ENCODE peak calls at places on chromosomes 3 and 15, in eight cellular contexts. One of them, this sample, is unnamed.

GRCh38 chr3:147404000-147404799 is 2.1 kb downstream of the ZIC4 start:
- DNase-seq in aorta: no peak
- DNase-seq in activated T-cell treated with anti-CD3 and anti-CD28 coated beads, Interleukin-2, amount 50 U/mL, for 1 hour: no peak
- DNase-seq in nucleus accumbens: no peak
- DNase-seq in stromal cell of bone marrow: no peak
- DNase-seq in progenitor cell of endocrine pancreas: no peak
- DNase-seq in hepatocyte: no peak
- DNase-seq in neural crest cell: no peak
- DNase-seq in this sample: no peak

GRCh38 chr3:150757364-150757763 is 5.6 kb downstream of the SIAH2 start:
- DNase-seq in aorta: no peak
- DNase-seq in activated T-cell treated with anti-CD3 and anti-CD28 coated beads, Interleukin-2, amount 50 U/mL, for 1 hour: no peak
- DNase-seq in nucleus accumbens: no peak
- DNase-seq in stromal cell of bone marrow: no peak
- DNase-seq in progenitor cell of endocrine pancreas: no peak
- DNase-seq in hepatocyte: no peak
- DNase-seq in neural crest cell: no peak
- DNase-seq in this sample: no peak

GRCh38 chr3:85781806-85782205 is 823.0 kb downstream of the CADM2 start:
- DNase-seq in aorta: no peak
- DNase-seq in activated T-cell treated with anti-CD3 and anti-CD28 coated beads, Interleukin-2, amount 50 U/mL, for 1 hour: no peak
- DNase-seq in nucleus accumbens: no peak
- DNase-seq in stromal cell of bone marrow: no peak
- DNase-seq in progenitor cell of endocrine pancreas: no peak
- DNase-seq in hepatocyte: no peak
- DNase-seq in neural crest cell: no peak
- DNase-seq in this sample: no peak

GRCh38 chr15:75809986-75810750 is 33.1 kb upstream of the UBE2Q2 start:
- DNase-seq in aorta: no peak
- DNase-seq in activated T-cell treated with anti-CD3 and anti-CD28 coated beads, Interleukin-2, amount 50 U/mL, for 1 hour: no peak
- DNase-seq in nucleus accumbens: no peak
- DNase-seq in stromal cell of bone marrow: no peak
- DNase-seq in progenitor cell of endocrine pancreas: no peak
- DNase-seq in hepatocyte: peak
- DNase-seq in neural crest cell: no peak
- DNase-seq in this sample: no peak

GRCh38 chr3:16825617-16826204 is 59.0 kb upstream of the PLCL2 start:
- DNase-seq in aorta: no peak
- DNase-seq in activated T-cell treated with anti-CD3 and anti-CD28 coated beads, Interleukin-2, amount 50 U/mL, for 1 hour: no peak
- DNase-seq in nucleus accumbens: no peak
- DNase-seq in stromal cell of bone marrow: no peak
- DNase-seq in progenitor cell of endocrine pancreas: no peak
- DNase-seq in hepatocyte: no peak
- DNase-seq in neural crest cell: no peak
- DNase-seq in this sample: no peak

GRCh38 chr3:72746412-72747411 is 101.5 kb downstream of the SHQ1 start:
- DNase-seq in aorta: no peak
- DNase-seq in activated T-cell treated with anti-CD3 and anti-CD28 coated beads, Interleukin-2, amount 50 U/mL, for 1 hour: no peak
- DNase-seq in nucleus accumbens: no peak
- DNase-seq in stromal cell of bone marrow: no peak
- DNase-seq in progenitor cell of endocrine pancreas: no peak
- DNase-seq in hepatocyte: no peak
- DNase-seq in neural crest cell: no peak
- DNase-seq in this sample: no peak

GRCh38 chr15:40942337-40942854 is 10.9 kb upstream of the CHAC1 start:
- DNase-seq in aorta: no peak
- DNase-seq in activated T-cell treated with anti-CD3 and anti-CD28 coated beads, Interleukin-2, amount 50 U/mL, for 1 hour: no peak
- DNase-seq in nucleus accumbens: no peak
- DNase-seq in stromal cell of bone marrow: no peak
- DNase-seq in progenitor cell of endocrine pancreas: no peak
- DNase-seq in hepatocyte: no peak
- DNase-seq in neural crest cell: no peak
- DNase-seq in this sample: no peak

GRCh38 chr3:169666501-169667379 is 3.2 kb upstream of the MECOM start:
- DNase-seq in aorta: no peak
- DNase-seq in activated T-cell treated with anti-CD3 and anti-CD28 coated beads, Interleukin-2, amount 50 U/mL, for 1 hour: no peak
- DNase-seq in nucleus accumbens: no peak
- DNase-seq in stromal cell of bone marrow: no peak
- DNase-seq in progenitor cell of endocrine pancreas: peak
- DNase-seq in hepatocyte: no peak
- DNase-seq in neural crest cell: no peak
- DNase-seq in this sample: no peak

GRCh38 chr15:43518073-43518761 is 809 bp downstream of the MAP1A start:
- DNase-seq in aorta: no peak
- DNase-seq in activated T-cell treated with anti-CD3 and anti-CD28 coated beads, Interleukin-2, amount 50 U/mL, for 1 hour: no peak
- DNase-seq in nucleus accumbens: peak
- DNase-seq in stromal cell of bone marrow: no peak
- DNase-seq in progenitor cell of endocrine pancreas: no peak
- DNase-seq in hepatocyte: peak
- DNase-seq in neural crest cell: peak
- DNase-seq in this sample: no peak

GRCh38 chr3:43892535-43892934 is 201.8 kb downstream of the ABHD5 start:
- DNase-seq in aorta: no peak
- DNase-seq in activated T-cell treated with anti-CD3 and anti-CD28 coated beads, Interleukin-2, amount 50 U/mL, for 1 hour: no peak
- DNase-seq in nucleus accumbens: no peak
- DNase-seq in stromal cell of bone marrow: no peak
- DNase-seq in progenitor cell of endocrine pancreas: no peak
- DNase-seq in hepatocyte: no peak
- DNase-seq in neural crest cell: no peak
- DNase-seq in this sample: no peak

GRCh38 chr3:61908344-61908743 is 347.0 kb downstream of the PTPRG start:
- DNase-seq in aorta: no peak
- DNase-seq in activated T-cell treated with anti-CD3 and anti-CD28 coated beads, Interleukin-2, amount 50 U/mL, for 1 hour: no peak
- DNase-seq in nucleus accumbens: no peak
- DNase-seq in stromal cell of bone marrow: peak
- DNase-seq in progenitor cell of endocrine pancreas: no peak
- DNase-seq in hepatocyte: no peak
- DNase-seq in neural crest cell: no peak
- DNase-seq in this sample: peak

GRCh38 chr15:25181290-25182097 is 226.7 kb downstream of the SNRPN start:
- DNase-seq in aorta: peak
- DNase-seq in activated T-cell treated with anti-CD3 and anti-CD28 coated beads, Interleukin-2, amount 50 U/mL, for 1 hour: peak
- DNase-seq in nucleus accumbens: no peak
- DNase-seq in stromal cell of bone marrow: no peak
- DNase-seq in progenitor cell of endocrine pancreas: peak
- DNase-seq in hepatocyte: no peak
- DNase-seq in neural crest cell: no peak
- DNase-seq in this sample: no peak

GRCh38 chr15:68228971-68229385 is 550 bp downstream of the CLN6 start:
- DNase-seq in aorta: no peak
- DNase-seq in activated T-cell treated with anti-CD3 and anti-CD28 coated beads, Interleukin-2, amount 50 U/mL, for 1 hour: no peak
- DNase-seq in nucleus accumbens: no peak
- DNase-seq in stromal cell of bone marrow: no peak
- DNase-seq in progenitor cell of endocrine pancreas: no peak
- DNase-seq in hepatocyte: peak
- DNase-seq in neural crest cell: no peak
- DNase-seq in this sample: no peak

GRCh38 chr15:88985547-88986393 is 72.6 kb upstream of the MFGE8 start:
- DNase-seq in aorta: no peak
- DNase-seq in activated T-cell treated with anti-CD3 and anti-CD28 coated beads, Interleukin-2, amount 50 U/mL, for 1 hour: no peak
- DNase-seq in nucleus accumbens: no peak
- DNase-seq in stromal cell of bone marrow: no peak
- DNase-seq in progenitor cell of endocrine pancreas: no peak
- DNase-seq in hepatocyte: peak
- DNase-seq in neural crest cell: no peak
- DNase-seq in this sample: no peak

GRCh38 chr15:68028137-68028771 is 25.9 kb upstream of the PIAS1 start:
- DNase-seq in aorta: no peak
- DNase-seq in activated T-cell treated with anti-CD3 and anti-CD28 coated beads, Interleukin-2, amount 50 U/mL, for 1 hour: no peak
- DNase-seq in nucleus accumbens: no peak
- DNase-seq in stromal cell of bone marrow: no peak
- DNase-seq in progenitor cell of endocrine pancreas: no peak
- DNase-seq in hepatocyte: no peak
- DNase-seq in neural crest cell: no peak
- DNase-seq in this sample: no peak

GRCh38 chr15:50563756-50564155 is 17.3 kb upstream of the USP50 start:
- DNase-seq in aorta: no peak
- DNase-seq in activated T-cell treated with anti-CD3 and anti-CD28 coated beads, Interleukin-2, amount 50 U/mL, for 1 hour: no peak
- DNase-seq in nucleus accumbens: no peak
- DNase-seq in stromal cell of bone marrow: no peak
- DNase-seq in progenitor cell of endocrine pancreas: no peak
- DNase-seq in hepatocyte: no peak
- DNase-seq in neural crest cell: no peak
- DNase-seq in this sample: no peak

GRCh38 chr3:139113231-139113749 is 68.6 kb upstream of the PRR23C start:
- DNase-seq in aorta: no peak
- DNase-seq in activated T-cell treated with anti-CD3 and anti-CD28 coated beads, Interleukin-2, amount 50 U/mL, for 1 hour: no peak
- DNase-seq in nucleus accumbens: no peak
- DNase-seq in stromal cell of bone marrow: no peak
- DNase-seq in progenitor cell of endocrine pancreas: no peak
- DNase-seq in hepatocyte: no peak
- DNase-seq in neural crest cell: no peak
- DNase-seq in this sample: no peak

GRCh38 chr15:85010472-85011209 is 29.0 kb downstream of the PDE8A start:
- DNase-seq in aorta: no peak
- DNase-seq in activated T-cell treated with anti-CD3 and anti-CD28 coated beads, Interleukin-2, amount 50 U/mL, for 1 hour: no peak
- DNase-seq in nucleus accumbens: no peak
- DNase-seq in stromal cell of bone marrow: peak
- DNase-seq in progenitor cell of endocrine pancreas: no peak
- DNase-seq in hepatocyte: peak
- DNase-seq in neural crest cell: no peak
- DNase-seq in this sample: no peak

GRCh38 chr3:152302521-152303021 is 33.8 kb downstream of the MBNL1 start:
- DNase-seq in aorta: peak
- DNase-seq in activated T-cell treated with anti-CD3 and anti-CD28 coated beads, Interleukin-2, amount 50 U/mL, for 1 hour: no peak
- DNase-seq in nucleus accumbens: no peak
- DNase-seq in stromal cell of bone marrow: peak
- DNase-seq in progenitor cell of endocrine pancreas: no peak
- DNase-seq in hepatocyte: peak
- DNase-seq in neural crest cell: no peak
- DNase-seq in this sample: peak

GRCh38 chr15:68644088-68644904 is 65.5 kb downstream of the CORO2B start:
- DNase-seq in aorta: no peak
- DNase-seq in activated T-cell treated with anti-CD3 and anti-CD28 coated beads, Interleukin-2, amount 50 U/mL, for 1 hour: no peak
- DNase-seq in nucleus accumbens: no peak
- DNase-seq in stromal cell of bone marrow: peak
- DNase-seq in progenitor cell of endocrine pancreas: no peak
- DNase-seq in hepatocyte: peak
- DNase-seq in neural crest cell: no peak
- DNase-seq in this sample: peak

GRCh38 chr3:36792342-36792741 is 28.0 kb upstream of the DCLK3 start:
- DNase-seq in aorta: no peak
- DNase-seq in activated T-cell treated with anti-CD3 and anti-CD28 coated beads, Interleukin-2, amount 50 U/mL, for 1 hour: no peak
- DNase-seq in nucleus accumbens: no peak
- DNase-seq in stromal cell of bone marrow: no peak
- DNase-seq in progenitor cell of endocrine pancreas: peak
- DNase-seq in hepatocyte: peak
- DNase-seq in neural crest cell: peak
- DNase-seq in this sample: no peak

GRCh38 chr3:12046406-12046805 is 42.2 kb downstream of the SYN2 start:
- DNase-seq in aorta: no peak
- DNase-seq in activated T-cell treated with anti-CD3 and anti-CD28 coated beads, Interleukin-2, amount 50 U/mL, for 1 hour: no peak
- DNase-seq in nucleus accumbens: no peak
- DNase-seq in stromal cell of bone marrow: no peak
- DNase-seq in progenitor cell of endocrine pancreas: no peak
- DNase-seq in hepatocyte: peak
- DNase-seq in neural crest cell: no peak
- DNase-seq in this sample: no peak

GRCh38 chr15:79078763-79079395 is 11.7 kb downstream of the RASGRF1 start:
- DNase-seq in aorta: no peak
- DNase-seq in activated T-cell treated with anti-CD3 and anti-CD28 coated beads, Interleukin-2, amount 50 U/mL, for 1 hour: no peak
- DNase-seq in nucleus accumbens: no peak
- DNase-seq in stromal cell of bone marrow: no peak
- DNase-seq in progenitor cell of endocrine pancreas: no peak
- DNase-seq in hepatocyte: no peak
- DNase-seq in neural crest cell: no peak
- DNase-seq in this sample: no peak

GRCh38 chr3:142779591-142779990 is 55.8 kb downstream of the TRPC1 start:
- DNase-seq in aorta: no peak
- DNase-seq in activated T-cell treated with anti-CD3 and anti-CD28 coated beads, Interleukin-2, amount 50 U/mL, for 1 hour: no peak
- DNase-seq in nucleus accumbens: no peak
- DNase-seq in stromal cell of bone marrow: peak
- DNase-seq in progenitor cell of endocrine pancreas: no peak
- DNase-seq in hepatocyte: no peak
- DNase-seq in neural crest cell: no peak
- DNase-seq in this sample: no peak

This sample was measured in BJ.